ENCODE peak calls at places on chromosomes 16 and 17, in nine cellular contexts. S, K, X, U, V, E, N, O and P are unnamed samples.

GRCh38 chr17:34307110-34307509 is 12.1 kb upstream of the CCL8 start:
- DNase-seq in S (no peak), K (no peak), X (no peak), U (no peak), V (peak), E (no peak), N (no peak), O (peak), P (peak)

GRCh38 chr17:44086364-44087311 is 16.1 kb downstream of the G6PC3 start:
- DNase-seq in S (peak), K (no peak), X (no peak), U (peak), V (peak), E (peak), N (no peak), O (peak), P (peak)

GRCh38 chr17:40931311-40931710 is 6.1 kb downstream of the KRT23 start:
- DNase-seq in S (no peak), K (no peak), X (no peak), U (no peak), V (no peak), E (no peak), N (no peak), O (no peak), P (no peak)

GRCh38 chr17:77885678-77886386 is 72.7 kb upstream of the TNRC6C start:
- DNase-seq in S (no peak), K (no peak), X (no peak), U (no peak), V (no peak), E (no peak), N (no peak), O (no peak), P (no peak)

GRCh38 chr17:45228121-45228941 is 6.6 kb downstream of the FMNL1 start:
- DNase-seq in S (no peak), K (no peak), X (no peak), U (peak), V (no peak), E (peak), N (no peak), O (peak), P (no peak)

GRCh38 chr16:80932725-80933124 is 74.0 kb downstream of the CMC2 start:
- DNase-seq in S (no peak), K (no peak), X (peak), U (no peak), V (peak), E (no peak), N (no peak), O (no peak), P (peak)

GRCh38 chr16:68183033-68183432 is 52.9 kb downstream of the ESRP2 start:
- DNase-seq in S (no peak), K (no peak), X (no peak), U (no peak), V (no peak), E (no peak), N (no peak), O (no peak), P (no peak)

GRCh38 chr17:15255713-15256454 is 9.2 kb downstream of the PMP22 start:
- DNase-seq in S (no peak), K (no peak), X (no peak), U (no peak), V (peak), E (no peak), N (no peak), O (no peak), P (no peak)

GRCh38 chr17:17966399-17966798 is 5.8 kb downstream of the TOM1L2 start:
- DNase-seq in S (no peak), K (no peak), X (no peak), U (peak), V (no peak), E (no peak), N (no peak), O (no peak), P (no peak)

GRCh38 chr17:37737971-37738370 is 6.9 kb downstream of the HNF1B start:
- DNase-seq in S (no peak), K (no peak), X (no peak), U (no peak), V (peak), E (no peak), N (no peak), O (no peak), P (peak)

GRCh38 chr16:84756830-84757229 is 57.0 kb downstream of the USP10 start:
- DNase-seq in S (no peak), K (no peak), X (no peak), U (no peak), V (no peak), E (no peak), N (no peak), O (no peak), P (no peak)